ENCODE peak calls at places on chromosomes 2 and 18, in six cellular contexts. One of them, this sample, is unnamed.

GRCh38 chr2:4901092-4901735 is 791.0 kb upstream of the SOX11 start:
- DNase-seq in type B pancreatic cell: no peak
- DNase-seq in iris pigment epithelial cell: no peak
- DNase-seq in Ammon's horn: no peak
- DNase-seq in activated CD8-positive, alpha-beta memory T cell treated with anti-CD3 and anti-CD28 coated beads for 48 hours: no peak
- DNase-seq in posterior cingulate gyrus: no peak
- DNase-seq in this sample: no peak

GRCh38 chr2:28325567-28326468 is 66.8 kb upstream of the FOSL2 start:
- DNase-seq in type B pancreatic cell: no peak
- DNase-seq in iris pigment epithelial cell: no peak
- DNase-seq in Ammon's horn: no peak
- DNase-seq in activated CD8-positive, alpha-beta memory T cell treated with anti-CD3 and anti-CD28 coated beads for 48 hours: no peak
- DNase-seq in posterior cingulate gyrus: no peak
- DNase-seq in this sample: no peak

GRCh38 chr2:68287580-68288441 is 31.9 kb downstream of the CNRIP1 start:
- DNase-seq in type B pancreatic cell: no peak
- DNase-seq in iris pigment epithelial cell: peak
- DNase-seq in Ammon's horn: peak
- DNase-seq in activated CD8-positive, alpha-beta memory T cell treated with anti-CD3 and anti-CD28 coated beads for 48 hours: no peak
- DNase-seq in posterior cingulate gyrus: peak
- DNase-seq in this sample: no peak

GRCh38 chr2:135797497-135798274 is 39.3 kb downstream of the LCT start:
- DNase-seq in type B pancreatic cell: no peak
- DNase-seq in iris pigment epithelial cell: peak
- DNase-seq in Ammon's horn: peak
- DNase-seq in activated CD8-positive, alpha-beta memory T cell treated with anti-CD3 and anti-CD28 coated beads for 48 hours: peak
- DNase-seq in posterior cingulate gyrus: peak
- DNase-seq in this sample: peak

GRCh38 chr2:169565686-169566085 is 8.0 kb downstream of the FASTKD1 start:
- DNase-seq in type B pancreatic cell: no peak
- DNase-seq in iris pigment epithelial cell: no peak
- DNase-seq in Ammon's horn: no peak
- DNase-seq in activated CD8-positive, alpha-beta memory T cell treated with anti-CD3 and anti-CD28 coated beads for 48 hours: no peak
- DNase-seq in posterior cingulate gyrus: no peak
- DNase-seq in this sample: no peak

GRCh38 chr2:199556886-199557285 is 99.1 kb upstream of the SATB2 start:
- DNase-seq in type B pancreatic cell: no peak
- DNase-seq in iris pigment epithelial cell: no peak
- DNase-seq in Ammon's horn: no peak
- DNase-seq in activated CD8-positive, alpha-beta memory T cell treated with anti-CD3 and anti-CD28 coated beads for 48 hours: no peak
- DNase-seq in posterior cingulate gyrus: no peak
- DNase-seq in this sample: no peak

GRCh38 chr2:180983468-180984388 is 3.3 kb downstream of the UBE2E3 start:
- DNase-seq in type B pancreatic cell: no peak
- DNase-seq in iris pigment epithelial cell: peak
- DNase-seq in Ammon's horn: peak
- DNase-seq in activated CD8-positive, alpha-beta memory T cell treated with anti-CD3 and anti-CD28 coated beads for 48 hours: no peak
- DNase-seq in posterior cingulate gyrus: peak
- DNase-seq in this sample: no peak

GRCh38 chr18:50870138-50870845 is 8.6 kb upstream of the ME2 start:
- DNase-seq in type B pancreatic cell: no peak
- DNase-seq in iris pigment epithelial cell: peak
- DNase-seq in Ammon's horn: no peak
- DNase-seq in activated CD8-positive, alpha-beta memory T cell treated with anti-CD3 and anti-CD28 coated beads for 48 hours: no peak
- DNase-seq in posterior cingulate gyrus: no peak
- DNase-seq in this sample: no peak

GRCh38 chr18:70329076-70329475 is 40.2 kb downstream of the SOCS6 start:
- DNase-seq in type B pancreatic cell: no peak
- DNase-seq in iris pigment epithelial cell: no peak
- DNase-seq in Ammon's horn: no peak
- DNase-seq in activated CD8-positive, alpha-beta memory T cell treated with anti-CD3 and anti-CD28 coated beads for 48 hours: no peak
- DNase-seq in posterior cingulate gyrus: no peak
- DNase-seq in this sample: no peak

GRCh38 chr2:153828335-153828734 is 43.4 kb upstream of the GALNT13 start:
- DNase-seq in type B pancreatic cell: no peak
- DNase-seq in iris pigment epithelial cell: no peak
- DNase-seq in Ammon's horn: no peak
- DNase-seq in activated CD8-positive, alpha-beta memory T cell treated with anti-CD3 and anti-CD28 coated beads for 48 hours: no peak
- DNase-seq in posterior cingulate gyrus: no peak
- DNase-seq in this sample: no peak

GRCh38 chr2:216616083-216616678 is 17.0 kb upstream of the IGFBP2 start:
- DNase-seq in type B pancreatic cell: no peak
- DNase-seq in iris pigment epithelial cell: no peak
- DNase-seq in Ammon's horn: no peak
- DNase-seq in activated CD8-positive, alpha-beta memory T cell treated with anti-CD3 and anti-CD28 coated beads for 48 hours: no peak
- DNase-seq in posterior cingulate gyrus: no peak
- DNase-seq in this sample: no peak

GRCh38 chr2:237715459-237715947 is 83.1 kb upstream of the RBM44 start:
- DNase-seq in type B pancreatic cell: no peak
- DNase-seq in iris pigment epithelial cell: no peak
- DNase-seq in Ammon's horn: no peak
- DNase-seq in activated CD8-positive, alpha-beta memory T cell treated with anti-CD3 and anti-CD28 coated beads for 48 hours: no peak
- DNase-seq in posterior cingulate gyrus: no peak
- DNase-seq in this sample: no peak

GRCh38 chr2:170123593-170123992 is 54.4 kb upstream of the MYO3B start:
- DNase-seq in type B pancreatic cell: no peak
- DNase-seq in iris pigment epithelial cell: peak
- DNase-seq in Ammon's horn: no peak
- DNase-seq in activated CD8-positive, alpha-beta memory T cell treated with anti-CD3 and anti-CD28 coated beads for 48 hours: no peak
- DNase-seq in posterior cingulate gyrus: no peak
- DNase-seq in this sample: no peak

GRCh38 chr18:10528439-10528838 is 2.6 kb downstream of the NAPG start:
- DNase-seq in type B pancreatic cell: no peak
- DNase-seq in iris pigment epithelial cell: no peak
- DNase-seq in Ammon's horn: no peak
- DNase-seq in activated CD8-positive, alpha-beta memory T cell treated with anti-CD3 and anti-CD28 coated beads for 48 hours: no peak
- DNase-seq in posterior cingulate gyrus: no peak
- DNase-seq in this sample: no peak

GRCh38 chr2:64814007-64814406 is 160.3 kb upstream of the SERTAD2 start:
- DNase-seq in type B pancreatic cell: no peak
- DNase-seq in iris pigment epithelial cell: no peak
- DNase-seq in Ammon's horn: no peak
- DNase-seq in activated CD8-positive, alpha-beta memory T cell treated with anti-CD3 and anti-CD28 coated beads for 48 hours: no peak
- DNase-seq in posterior cingulate gyrus: no peak
- DNase-seq in this sample: no peak

GRCh38 chr2:30282721-30283120 is 51.4 kb downstream of the LBH start:
- DNase-seq in type B pancreatic cell: no peak
- DNase-seq in iris pigment epithelial cell: no peak
- DNase-seq in Ammon's horn: no peak
- DNase-seq in activated CD8-positive, alpha-beta memory T cell treated with anti-CD3 and anti-CD28 coated beads for 48 hours: no peak
- DNase-seq in posterior cingulate gyrus: no peak
- DNase-seq in this sample: no peak

GRCh38 chr2:138829326-138829725 is 49.1 kb upstream of the NXPH2 start:
- DNase-seq in type B pancreatic cell: no peak
- DNase-seq in iris pigment epithelial cell: peak
- DNase-seq in Ammon's horn: peak
- DNase-seq in activated CD8-positive, alpha-beta memory T cell treated with anti-CD3 and anti-CD28 coated beads for 48 hours: no peak
- DNase-seq in posterior cingulate gyrus: peak
- DNase-seq in this sample: peak

GRCh38 chr2:17646838-17647701 is 106.5 kb downstream of the SMC6 start:
- DNase-seq in type B pancreatic cell: no peak
- DNase-seq in iris pigment epithelial cell: no peak
- DNase-seq in Ammon's horn: no peak
- DNase-seq in activated CD8-positive, alpha-beta memory T cell treated with anti-CD3 and anti-CD28 coated beads for 48 hours: no peak
- DNase-seq in posterior cingulate gyrus: no peak
- DNase-seq in this sample: no peak

GRCh38 chr2:74549685-74549971 is 4.1 kb downstream of the LOXL3 start:
- DNase-seq in type B pancreatic cell: no peak
- DNase-seq in iris pigment epithelial cell: no peak
- DNase-seq in Ammon's horn: no peak
- DNase-seq in activated CD8-positive, alpha-beta memory T cell treated with anti-CD3 and anti-CD28 coated beads for 48 hours: no peak
- DNase-seq in posterior cingulate gyrus: no peak
- DNase-seq in this sample: no peak

GRCh38 chr18:13026583-13027270 is 35.6 kb downstream of the CEP192 start:
- DNase-seq in type B pancreatic cell: no peak
- DNase-seq in iris pigment epithelial cell: peak
- DNase-seq in Ammon's horn: no peak
- DNase-seq in activated CD8-positive, alpha-beta memory T cell treated with anti-CD3 and anti-CD28 coated beads for 48 hours: no peak
- DNase-seq in posterior cingulate gyrus: no peak
- DNase-seq in this sample: no peak

GRCh38 chr2:102114290-102114721 is 28.2 kb upstream of the IL1R1 start:
- DNase-seq in type B pancreatic cell: no peak
- DNase-seq in iris pigment epithelial cell: peak
- DNase-seq in Ammon's horn: no peak
- DNase-seq in activated CD8-positive, alpha-beta memory T cell treated with anti-CD3 and anti-CD28 coated beads for 48 hours: no peak
- DNase-seq in posterior cingulate gyrus: no peak
- DNase-seq in this sample: no peak

GRCh38 chr2:24763843-24764242 is 29.3 kb downstream of the PTRHD1 start:
- DNase-seq in type B pancreatic cell: no peak
- DNase-seq in iris pigment epithelial cell: peak
- DNase-seq in Ammon's horn: no peak
- DNase-seq in activated CD8-positive, alpha-beta memory T cell treated with anti-CD3 and anti-CD28 coated beads for 48 hours: no peak
- DNase-seq in posterior cingulate gyrus: no peak
- DNase-seq in this sample: no peak

This sample was measured in dorsolateral prefrontal cortex.